ENCODE peak calls at places on chromosomes 7 and 10, in six cellular contexts. O, R, K, N, A and U are unnamed samples.
A peak's percentile ranks its signal among the peaks of the same experiment; 100 is the strongest.

GRCh38 chr7:28115261-28115660 is 65.3 kb downstream of the JAZF1 start:
- DNase-seq in R (no peak), N (no peak), A (no peak), O (no peak), K (no peak), U (no peak)

GRCh38 chr10:72140174-72140573 is 51.8 kb upstream of the SPOCK2 start:
- DNase-seq in R (no peak), A (no peak), O (no peak), N (no peak), K (no peak), U (no peak)

GRCh38 chr10:86520871-86521619 is 547 bp downstream of the WAPL start:
- DNase-seq in A (peak; percentile 77), K (peak; percentile 67), O (no peak), N (no peak), R (peak; percentile 71), U (peak; percentile 56)

GRCh38 chr7:72444023-72444776 is 32.1 kb upstream of the CALN1 start:
- DNase-seq in O (no peak), A (no peak), N (no peak), K (no peak), R (no peak), U (no peak)

GRCh38 chr10:29627201-29628105 is 7.3 kb downstream of the SVIL start:
- DNase-seq in R (no peak), A (no peak), N (no peak), K (no peak), O (no peak), U (peak; percentile 83)

GRCh38 chr7:97845622-97846203 is 26.5 kb downstream of the ASNS start:
- DNase-seq in K (no peak), N (no peak), A (no peak), R (peak; percentile 19), O (no peak), U (no peak)

GRCh38 chr10:6074489-6075301 is 12.5 kb upstream of the IL2RA start:
- DNase-seq in R (no peak), O (no peak), K (no peak), N (no peak), A (no peak), U (peak; percentile 81)

GRCh38 chr10:84084342-84084741 is 55.0 kb upstream of the GHITM start:
- DNase-seq in O (no peak), K (no peak), R (no peak), A (no peak), N (no peak), U (no peak)

GRCh38 chr10:99583702-99584101 is 36.5 kb downstream of the SLC25A28 start:
- DNase-seq in A (no peak), K (no peak), R (no peak), N (no peak), O (no peak), U (peak; percentile 42)

GRCh38 chr10:44714451-44714850 is 196.7 kb upstream of the TMEM72 start:
- DNase-seq in A (no peak), R (no peak), K (no peak), N (no peak), O (no peak), U (no peak)

GRCh38 chr7:111138196-111138569 is 47.3 kb downstream of the LRRN3 start:
- DNase-seq in A (peak; percentile 36), N (peak; percentile 3), K (peak; percentile 61), O (peak; percentile 16), R (peak; percentile 77), U (peak; percentile 16)

GRCh38 chr10:99661370-99661749 is 2.1 kb downstream of the ENTPD7 start:
- DNase-seq in R (no peak), N (no peak), K (no peak), O (no peak), A (no peak), U (no peak)

GRCh38 chr7:17640730-17641377 is 299.4 kb downstream of the SNX13 start:
- DNase-seq in K (no peak), A (no peak), R (peak; percentile 35), N (no peak), O (peak; percentile 10), U (no peak)

GRCh38 chr10:47049056-47049851 is 138.0 kb downstream of the PTPN20 start:
- DNase-seq in K (no peak), A (no peak), O (no peak), R (no peak), N (no peak), U (peak; percentile 67)

GRCh38 chr10:100327007-100327700 is 2.9 kb downstream of the PKD2L1 start:
- DNase-seq in A (no peak), K (no peak), N (no peak), O (peak; percentile 80), R (peak; percentile 29), U (no peak)

GRCh38 chr7:124201768-124202349 is 169.0 kb upstream of the TMEM229A start:
- DNase-seq in O (no peak), R (no peak), K (no peak), N (no peak), A (no peak), U (no peak)

GRCh38 chr10:88689366-88689765 is 16.7 kb upstream of the LIPK start:
- DNase-seq in N (no peak), A (no peak), O (no peak), K (no peak), R (no peak), U (no peak)

GRCh38 chr7:112452102-112452888 is 2.0 kb downstream of the IFRD1 start:
- DNase-seq in K (peak; percentile 91), R (no peak), O (no peak), A (peak; percentile 68), N (no peak), U (peak; percentile 95)

GRCh38 chr10:132570771-132571564 is 33.4 kb downstream of the INPP5A start:
- DNase-seq in A (peak; percentile 69), R (no peak), K (peak; percentile 58), N (no peak), O (peak; percentile 68), U (no peak)

GRCh38 chr10:63901228-63901627 is 380.0 kb downstream of the REEP3 start:
- DNase-seq in A (no peak), O (no peak), N (no peak), K (no peak), R (peak; percentile 4), U (no peak)

GRCh38 chr7:45580053-45580872 is 6.1 kb downstream of the ADCY1 start:
- DNase-seq in A (no peak), N (no peak), K (no peak), R (no peak), O (no peak), U (no peak)

GRCh38 chr10:119315128-119316001 is 108.0 kb downstream of the GRK5 start:
- DNase-seq in N (peak; percentile 10), K (peak; percentile 83), O (no peak), R (peak; percentile 87), A (peak; percentile 67), U (no peak)

GRCh38 chr7:108104324-108104723 is 25.8 kb downstream of the LAMB4 start:
- DNase-seq in K (no peak), N (no peak), O (no peak), R (no peak), A (no peak), U (no peak)

GRCh38 chr7:91264083-91264923 is at the start of gene FZD1:
- DNase-seq in R (peak; percentile 86), K (peak; percentile 97), N (no peak), O (peak; percentile 42), A (peak; percentile 98), U (peak; percentile 96)

GRCh38 chr10:132970641-132971438 is 28.5 kb upstream of the CFAP46 start:
- DNase-seq in A (peak; percentile 40), N (no peak), K (peak; percentile 10), R (no peak), O (no peak), U (no peak)